ENCODE peak calls at places on chromosomes 7 and 10, in seven cellular contexts. U, C, D, R, G, O and Y are unnamed samples.

GRCh38 chr10:110336111-110336721 is 31.5 kb upstream of the SMNDC1 start:
- DNase-seq in U (peak), C (no peak), D (peak), R (peak), G (no peak), O (peak), Y (no peak)

GRCh38 chr7:24227603-24228359 is 56.2 kb upstream of the NPY start:
- DNase-seq in U (peak), C (no peak), D (peak), R (no peak), G (no peak), O (no peak), Y (no peak)

GRCh38 chr10:118259288-118259906 is 82.7 kb downstream of the FAM204A start:
- DNase-seq in U (no peak), C (no peak), D (peak), R (no peak), G (no peak), O (peak), Y (no peak)

GRCh38 chr7:155371331-155371883 is 73.7 kb downstream of the INSIG1 start:
- DNase-seq in U (no peak), C (no peak), D (no peak), R (no peak), G (no peak), O (no peak), Y (no peak)

GRCh38 chr7:96676901-96677300 is 32.7 kb downstream of the SEM1 start:
- DNase-seq in U (no peak), C (no peak), D (no peak), R (no peak), G (no peak), O (no peak), Y (no peak)

GRCh38 chr10:88755753-88756152 is 4.1 kb upstream of the LIPN start:
- DNase-seq in U (no peak), C (no peak), D (no peak), R (no peak), G (no peak), O (no peak), Y (no peak)

GRCh38 chr7:29122081-29122480 is 24.3 kb downstream of the CPVL start:
- DNase-seq in U (no peak), C (no peak), D (no peak), R (no peak), G (no peak), O (no peak), Y (no peak)

GRCh38 chr10:14906765-14907164 is 28.1 kb downstream of the SUV39H2 start:
- DNase-seq in U (no peak), C (no peak), D (no peak), R (no peak), G (no peak), O (no peak), Y (no peak)

GRCh38 chr10:89090760-89091455 is 100.3 kb downstream of the FAS start:
- DNase-seq in U (no peak), C (no peak), D (no peak), R (peak), G (no peak), O (no peak), Y (no peak)

GRCh38 chr10:35875281-35875680 is 233.2 kb upstream of the FZD8 start:
- DNase-seq in U (no peak), C (no peak), D (no peak), R (peak), G (no peak), O (peak), Y (no peak)
- TF ChIP-seq CTCF in U (no peak), C (no peak), D (no peak), R (no peak), G (no peak), O (no peak), Y (no peak)

GRCh38 chr10:77196616-77197015 is 441.0 kb downstream of the KCNMA1 start:
- DNase-seq in U (no peak), C (no peak), D (no peak), R (no peak), G (no peak), O (no peak), Y (no peak)
- H3K27ac ChIP-seq in U (no peak), C (peak), D (no peak), R (no peak), G (no peak), O (no peak), Y (peak)

GRCh38 chr7:116776046-116776445 is 86.3 kb upstream of the CAPZA2 start:
- DNase-seq in U (no peak), C (no peak), D (no peak), R (no peak), G (no peak), O (no peak), Y (no peak)

GRCh38 chr7:116777613-116778380 is 84.6 kb upstream of the CAPZA2 start:
- DNase-seq in U (peak), C (no peak), D (no peak), R (peak), G (no peak), O (no peak), Y (no peak)

GRCh38 chr7:116779921-116780320 is 82.5 kb upstream of the CAPZA2 start:
- DNase-seq in U (peak), C (no peak), D (no peak), R (peak), G (no peak), O (no peak), Y (no peak)

GRCh38 chr7:116779222-116779621 is 83.2 kb upstream of the CAPZA2 start:
- DNase-seq in U (no peak), C (no peak), D (no peak), R (no peak), G (no peak), O (no peak), Y (no peak)

GRCh38 chr7:116776610-116777289 is 85.6 kb upstream of the CAPZA2 start:
- DNase-seq in U (peak), C (no peak), D (no peak), R (peak), G (no peak), O (peak), Y (no peak)
- H3K4me3 ChIP-seq in U (peak), C (no peak), D (no peak), R (no peak), G (no peak), O (no peak), Y (no peak)

GRCh38 chr10:80197972-80198591 is 7.3 kb downstream of the ANXA11 start:
- DNase-seq in U (no peak), C (no peak), D (no peak), R (no peak), G (no peak), O (no peak), Y (no peak)

GRCh38 chr10:80200259-80200658 is 5.1 kb downstream of the ANXA11 start:
- DNase-seq in U (no peak), C (no peak), D (no peak), R (no peak), G (no peak), O (no peak), Y (no peak)

GRCh38 chr10:80201592-80202256 is 3.6 kb downstream of the ANXA11 start:
- DNase-seq in U (no peak), C (no peak), D (no peak), R (no peak), G (no peak), O (no peak), Y (no peak)

GRCh38 chr10:80200687-80201086 is 4.7 kb downstream of the ANXA11 start:
- DNase-seq in U (no peak), C (no peak), D (no peak), R (no peak), G (no peak), O (no peak), Y (no peak)

GRCh38 chr10:80199828-80200227 is 5.5 kb downstream of the ANXA11 start:
- DNase-seq in U (peak), C (no peak), D (no peak), R (peak), G (peak), O (no peak), Y (peak)
- TF ChIP-seq CTCF in U (no peak), C (peak), D (no peak), R (no peak), G (no peak), O (no peak), Y (peak)

GRCh38 chr7:16422100-16422430 is 727 bp upstream of the CRPPA start:
- DNase-seq in U (peak), C (no peak), D (no peak), R (peak), G (no peak), O (no peak), Y (no peak)
- H3K27ac ChIP-seq in U (peak), C (peak), D (no peak), R (no peak), G (peak), O (no peak), Y (peak)

GRCh38 chr10:103153765-103154197 is 39.3 kb downstream of the NT5C2 start:
- DNase-seq in U (peak), C (no peak), D (no peak), R (peak), G (no peak), O (peak), Y (no peak)
- H3K4me3 ChIP-seq in U (peak), C (no peak), D (no peak), R (no peak), G (no peak), O (peak), Y (peak)